ENCODE peak calls at places on chromosomes 3 and 15, in seven cellular contexts. O is adipocyte, H is epithelial cell of prostate, M is sigmoid colon, I is progenitor cell of endocrine pancreas, T is NCI-H2029 treated with DMSO at 0.1 percent for 48 hours, P is astrocyte of the cerebellum. C is an unnamed sample.

GRCh38 chr3:125055165-125055912 is 458 bp downstream of the HEG1 start:
- DNase-seq in O (peak), H (no peak), M (no peak), I (peak), T (no peak), P (no peak), C (no peak)

GRCh38 chr3:149314807-149315578 is 18.4 kb downstream of the TM4SF18 start:
- DNase-seq in O (peak), H (no peak), M (no peak), I (no peak), T (no peak), P (peak), C (no peak)

GRCh38 chr3:133860519-133860918 is 35.2 kb downstream of the RAB6B start:
- DNase-seq in O (no peak), H (no peak), M (no peak), I (no peak), T (no peak), P (no peak), C (no peak)

GRCh38 chr3:74443102-74443501 is 171.4 kb downstream of the CNTN3 start:
- DNase-seq in O (no peak), H (peak), M (no peak), I (no peak), T (no peak), P (no peak), C (no peak)

GRCh38 chr3:183098538-183099025 is 714 bp downstream of the MCCC1 start:
- DNase-seq in O (no peak), H (no peak), M (no peak), I (no peak), T (no peak), P (no peak), C (no peak)

GRCh38 chr3:170309044-170309443 is 48.5 kb upstream of the SKIL start:
- DNase-seq in O (peak), H (no peak), M (no peak), I (no peak), T (no peak), P (no peak), C (no peak)

GRCh38 chr15:74793135-74794028 is 11.5 kb downstream of the CSK start:
- DNase-seq in O (no peak), H (no peak), M (peak), I (no peak), T (no peak), P (no peak), C (no peak)

GRCh38 chr3:126537116-126537729 is 13.3 kb downstream of the CHST13 start:
- DNase-seq in O (no peak), H (no peak), M (peak), I (no peak), T (peak), P (no peak), C (peak)

GRCh38 chr3:65006300-65006739 is 318.5 kb upstream of the ADAMTS9 start:
- DNase-seq in O (peak), H (no peak), M (no peak), I (no peak), T (no peak), P (peak), C (no peak)

GRCh38 chr3:15332405-15333098 is at the start of gene SH3BP5:
- DNase-seq in O (peak), H (no peak), M (peak), I (peak), T (peak), P (no peak), C (peak)

GRCh38 chr15:100201376-100202280 is 140.1 kb downstream of the ADAMTS17 start:
- DNase-seq in O (no peak), H (no peak), M (no peak), I (no peak), T (no peak), P (peak), C (no peak)

GRCh38 chr3:99651561-99651960 is 13.2 kb downstream of the COL8A1 start:
- DNase-seq in O (no peak), H (no peak), M (peak), I (no peak), T (no peak), P (no peak), C (no peak)

GRCh38 chr3:132973441-132973840 is 64.8 kb upstream of the TMEM108 start:
- DNase-seq in O (no peak), H (no peak), M (no peak), I (no peak), T (no peak), P (no peak), C (no peak)

GRCh38 chr15:41838400-41838897 is at the start of gene PLA2G4B:
- DNase-seq in O (no peak), H (peak), M (no peak), I (no peak), T (peak), P (no peak), C (no peak)

GRCh38 chr3:52522651-52523251 is 10.9 kb downstream of the NT5DC2 start:
- DNase-seq in O (no peak), H (no peak), M (peak), I (no peak), T (no peak), P (no peak), C (no peak)

GRCh38 chr3:160564949-160565441 is 376 bp downstream of the KPNA4 start:
- DNase-seq in O (peak), H (no peak), M (peak), I (peak), T (peak), P (peak), C (peak)

GRCh38 chr3:149965278-149965677 is 5.4 kb downstream of the PFN2 start:
- DNase-seq in O (peak), H (no peak), M (no peak), I (no peak), T (no peak), P (no peak), C (no peak)

GRCh38 chr15:77507151-77507847 is 86.6 kb downstream of the HMG20A start:
- DNase-seq in O (no peak), H (peak), M (peak), I (no peak), T (no peak), P (no peak), C (no peak)

GRCh38 chr3:30606301-30607031 is at the start of gene TGFBR2:
- DNase-seq in O (peak), H (peak), M (peak), I (peak), T (peak), P (peak), C (peak)

GRCh38 chr3:10945683-10946287 is 46.8 kb upstream of the SLC6A1 start:
- DNase-seq in O (peak), H (no peak), M (peak), I (peak), T (no peak), P (no peak), C (peak)

GRCh38 chr15:32657198-32657886 is 15.8 kb downstream of the SCG5 start:
- DNase-seq in O (no peak), H (peak), M (no peak), I (no peak), T (no peak), P (no peak), C (no peak)

GRCh38 chr15:47460775-47461174 is 256.5 kb upstream of the SEMA6D start:
- DNase-seq in O (no peak), H (peak), M (no peak), I (no peak), T (no peak), P (no peak), C (no peak)

GRCh38 chr3:66744521-66744920 is 243.7 kb upstream of the LRIG1 start:
- DNase-seq in O (no peak), H (no peak), M (no peak), I (no peak), T (no peak), P (no peak), C (no peak)

GRCh38 chr3:125512135-125512920 is 7.7 kb downstream of the SNX4 start:
- DNase-seq in O (peak), H (no peak), M (no peak), I (no peak), T (no peak), P (no peak), C (no peak)

GRCh38 chr3:59913645-59914044 is 863.8 kb upstream of the CFAP20DC start:
- DNase-seq in O (no peak), H (no peak), M (no peak), I (no peak), T (no peak), P (no peak), C (no peak)

GRCh38 chr15:77083381-77084160 is 12.7 kb upstream of the TSPAN3 start:
- DNase-seq in O (no peak), H (peak), M (peak), I (peak), T (peak), P (no peak), C (peak)

GRCh38 chr15:35289029-35289617 is 204.0 kb upstream of the NANOGP8 start:
- DNase-seq in O (peak), H (no peak), M (no peak), I (no peak), T (no peak), P (peak), C (no peak)

GRCh38 chr3:150599611-150600297 is 3.4 kb upstream of the SELENOT start:
- DNase-seq in O (no peak), H (peak), M (no peak), I (no peak), T (no peak), P (no peak), C (no peak)

GRCh38 chr3:46280105-46280797 is 38.0 kb downstream of the CCR3 start:
- DNase-seq in O (peak), H (peak), M (no peak), I (no peak), T (no peak), P (peak), C (no peak)

GRCh38 chr3:101926594-101927105 is 77.3 kb downstream of the NFKBIZ start:
- DNase-seq in O (no peak), H (no peak), M (no peak), I (no peak), T (peak), P (no peak), C (no peak)

GRCh38 chr3:134623615-134624245 is 27.1 kb downstream of the KY start:
- DNase-seq in O (no peak), H (no peak), M (no peak), I (peak), T (no peak), P (no peak), C (no peak)

GRCh38 chr3:76679510-76679909 is 360.4 kb upstream of the ROBO2 start:
- DNase-seq in O (peak), H (no peak), M (no peak), I (no peak), T (no peak), P (no peak), C (no peak)

GRCh38 chr15:22942306-22942855 is 37.8 kb downstream of the CYFIP1 start:
- DNase-seq in O (no peak), H (no peak), M (peak), I (no peak), T (no peak), P (no peak), C (no peak)

C was measured in right lobe of liver.